ENCODE peak calls at places on chromosome 14, in eight cellular contexts. W is brain microvascular endothelial cell, I is uterus, J is endodermal cell, X is OCI-LY7, D is HCT116, Z is A549, A is adrenal gland. H is an unnamed sample.

GRCh38 chr14:23910081-23910875 is 43.3 kb upstream of the DHRS4 start:
- DNase-seq in W (peak), I (no peak), J (peak), X (peak), D (peak), Z (peak), A (peak), H (peak)

GRCh38 chr14:103408491-103409155 is 23.4 kb downstream of the MARK3 start:
- DNase-seq in W (no peak), I (no peak), J (peak), X (no peak), D (no peak), Z (no peak), A (peak), H (no peak)

GRCh38 chr14:99515301-99516155 is 34.3 kb downstream of the CCNK start:
- DNase-seq in W (no peak), I (no peak), J (no peak), X (no peak), D (no peak), Z (no peak), A (no peak), H (no peak)

GRCh38 chr14:52902971-52903385 is 47.9 kb downstream of the FERMT2 start:
- DNase-seq in W (peak), I (no peak), J (no peak), X (no peak), D (no peak), Z (no peak), A (peak), H (no peak)

GRCh38 chr14:73752297-73752992 is 38.3 kb upstream of the PNMA1 start:
- DNase-seq in W (no peak), I (peak), J (no peak), X (peak), D (no peak), Z (no peak), A (peak), H (no peak)

GRCh38 chr14:76193696-76194095 is 42.0 kb downstream of the GPATCH2L start:
- DNase-seq in W (no peak), I (no peak), J (no peak), X (no peak), D (no peak), Z (no peak), A (no peak), H (no peak)

GRCh38 chr14:22838631-22839041 is 2.3 kb downstream of the MMP14 start:
- DNase-seq in W (peak), I (peak), J (no peak), X (no peak), D (no peak), Z (no peak), A (no peak), H (no peak)

GRCh38 chr14:19851365-19851764 is 23.6 kb upstream of the OR4K2 start:
- DNase-seq in W (no peak), I (no peak), J (no peak), X (no peak), D (no peak), Z (no peak), A (no peak), H (no peak)

GRCh38 chr14:22981090-22982012 is 1.0 kb downstream of the AJUBA start:
- DNase-seq in W (no peak), I (no peak), J (peak), X (no peak), D (no peak), Z (peak), A (no peak), H (peak)

GRCh38 chr14:99252940-99253868 is 18.8 kb downstream of the BCL11B start:
- DNase-seq in W (no peak), I (no peak), J (no peak), X (no peak), D (no peak), Z (no peak), A (no peak), H (no peak)

GRCh38 chr14:96260341-96260821 is 4.4 kb downstream of the BDKRB1 start:
- DNase-seq in W (no peak), I (no peak), J (no peak), X (no peak), D (no peak), Z (no peak), A (no peak), H (no peak)

GRCh38 chr14:91350483-91350812 is 67.2 kb downstream of the CCDC88C start:
- DNase-seq in W (no peak), I (no peak), J (no peak), X (peak), D (no peak), Z (no peak), A (no peak), H (no peak)
- H3K27ac ChIP-seq in W (no peak), I (no peak), J (no peak), X (peak), D (no peak), Z (no peak), A (no peak), H (peak)

GRCh38 chr14:91752956-91753355 is 21.1 kb upstream of the CATSPERB start:
- DNase-seq in W (no peak), I (no peak), J (no peak), X (no peak), D (no peak), Z (no peak), A (no peak), H (no peak)

GRCh38 chr14:91753501-91754128 is 21.7 kb upstream of the CATSPERB start:
- DNase-seq in W (no peak), I (no peak), J (no peak), X (no peak), D (no peak), Z (no peak), A (no peak), H (peak)

GRCh38 chr14:91754819-91755218 is 22.9 kb upstream of the CATSPERB start:
- DNase-seq in W (no peak), I (no peak), J (no peak), X (no peak), D (no peak), Z (no peak), A (no peak), H (no peak)

GRCh38 chr14:91754185-91754584 is 22.3 kb upstream of the CATSPERB start:
- DNase-seq in W (no peak), I (no peak), J (no peak), X (no peak), D (no peak), Z (no peak), A (no peak), H (no peak)

GRCh38 chr14:91755560-91755959 is 23.7 kb upstream of the CATSPERB start:
- DNase-seq in W (no peak), I (no peak), J (no peak), X (no peak), D (peak), Z (no peak), A (no peak), H (peak)
- H3K27ac ChIP-seq in W (no peak), I (no peak), J (no peak), X (no peak), D (no peak), Z (peak), A (no peak), H (no peak)

GRCh38 chr14:38405851-38406630 is 150.1 kb upstream of the CLEC14A start:
- DNase-seq in W (peak), I (no peak), J (peak), X (no peak), D (no peak), Z (no peak), A (no peak), H (no peak)
- H3K27ac ChIP-seq in W (peak), I (no peak), J (no peak), X (no peak), D (no peak), Z (no peak), A (no peak), H (no peak)

DNA sequence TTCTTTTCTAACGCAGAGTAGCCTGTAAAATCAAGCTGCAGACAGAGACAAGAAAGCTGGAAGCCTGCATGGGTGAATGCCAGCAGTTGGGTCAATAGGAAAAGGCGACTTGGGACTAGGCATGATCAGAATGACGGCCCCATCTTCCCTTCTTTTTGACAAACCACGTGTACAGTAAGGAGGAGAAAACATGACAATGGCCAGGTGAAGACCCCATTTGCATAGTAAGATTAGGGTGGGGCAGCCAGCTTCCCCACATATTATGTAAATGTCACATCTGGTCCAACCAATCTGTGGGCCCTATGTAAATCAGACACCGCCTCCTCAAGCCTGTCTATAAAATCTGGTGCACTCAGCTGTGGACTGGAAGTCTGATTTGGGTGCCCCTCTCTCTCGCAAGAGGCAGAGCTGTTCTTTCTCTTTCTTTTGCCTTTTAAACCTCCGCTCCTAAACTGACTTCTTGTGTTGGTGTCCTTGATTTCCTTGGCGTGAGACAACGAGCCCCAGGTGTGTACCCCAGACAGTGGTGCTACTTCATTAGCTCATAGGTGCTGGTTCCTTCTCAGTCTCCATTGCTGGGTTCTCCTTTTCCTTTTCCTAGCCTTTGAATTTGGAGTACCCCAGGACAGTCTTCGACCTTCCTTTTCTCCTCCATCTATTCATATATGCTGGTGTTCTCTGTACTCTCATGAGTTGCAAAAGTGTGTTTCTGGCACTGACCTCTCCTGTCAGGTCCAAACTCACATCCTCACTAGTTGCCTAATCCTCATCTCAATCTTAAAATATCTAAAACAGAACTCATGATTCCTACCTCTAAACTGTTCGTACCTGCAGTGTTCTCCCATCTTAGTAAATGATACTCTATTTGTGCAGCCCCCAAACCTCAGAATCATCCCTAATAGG is 9.4 kb upstream of the DHRS7 start:
- DNase-seq in W (no peak), I (no peak), J (no peak), X (no peak), D (no peak), Z (no peak), A (no peak), H (no peak)
- H3K27ac ChIP-seq in W (no peak), I (no peak), J (no peak), X (no peak), D (no peak), Z (no peak), A (no peak), H (no peak)

GRCh38 chr14:105126970-105127307 is 41.6 kb downstream of the JAG2 start:
- DNase-seq in W (no peak), I (peak), J (no peak), X (no peak), D (no peak), Z (no peak), A (no peak), H (no peak)
- H3K27ac ChIP-seq in W (no peak), I (no peak), J (no peak), X (no peak), D (no peak), Z (no peak), A (no peak), H (no peak)

DNA sequence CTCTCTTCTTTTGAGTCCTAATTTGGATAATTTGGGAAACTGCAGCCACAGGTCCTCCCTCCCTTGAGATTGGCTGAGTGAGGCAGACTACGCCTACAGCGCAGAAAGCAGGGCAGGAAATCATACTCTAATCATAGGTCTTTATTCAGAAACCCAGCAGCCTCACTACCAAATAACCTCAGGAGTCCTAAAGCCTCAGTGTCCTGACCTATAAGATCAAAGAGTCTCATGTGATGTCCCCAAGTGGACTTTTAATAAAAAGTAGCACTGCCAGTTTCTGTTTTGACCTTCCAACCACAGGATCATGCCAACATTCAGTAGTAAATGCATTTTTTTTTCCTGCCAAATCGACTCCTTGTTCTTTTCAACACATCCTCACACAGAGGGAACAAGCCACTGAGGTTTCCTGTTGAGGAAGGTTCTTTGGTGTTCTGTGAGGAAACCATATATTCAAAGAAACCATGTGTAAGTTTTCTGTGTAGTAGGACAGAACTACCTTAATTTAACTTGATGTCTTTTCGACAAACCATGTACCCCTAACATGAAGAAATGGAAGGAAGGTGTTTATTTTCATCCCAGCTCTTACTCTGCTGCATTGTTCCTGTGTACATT is 72.2 kb downstream of the VCPKMT start:
- DNase-seq in W (no peak), I (no peak), J (no peak), X (peak), D (no peak), Z (no peak), A (no peak), H (no peak)
- H3K27ac ChIP-seq in W (peak), I (peak), J (no peak), X (peak), D (no peak), Z (peak), A (peak), H (no peak)

GRCh38 chr14:68403794-68404522 is 388.9 kb downstream of the ZFP36L1 start:
- DNase-seq in W (no peak), I (no peak), J (no peak), X (peak), D (no peak), Z (no peak), A (no peak), H (no peak)
- H3K27ac ChIP-seq in W (peak), I (peak), J (no peak), X (no peak), D (peak), Z (peak), A (no peak), H (no peak)

DNA sequence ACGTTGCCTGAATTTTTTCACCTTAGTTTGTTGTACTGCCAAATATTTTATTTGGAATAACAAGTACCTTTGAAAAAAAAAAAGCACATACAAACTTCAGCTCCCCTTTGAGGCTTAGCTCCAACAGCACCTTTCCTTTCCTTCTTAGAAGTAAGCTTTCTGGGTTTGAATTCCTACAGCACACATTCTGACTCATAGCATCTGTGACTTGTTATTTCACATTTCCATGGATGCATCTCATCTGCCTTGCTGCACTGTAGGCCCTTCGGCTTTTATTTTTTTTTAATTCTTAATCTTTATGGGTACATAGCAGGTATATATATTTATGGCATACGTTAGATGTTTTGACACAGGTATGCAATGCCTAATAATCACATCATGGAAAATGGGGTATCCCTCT is 7.2 kb downstream of the LGALS3 start:
- DNase-seq in W (peak), I (no peak), J (no peak), X (no peak), D (no peak), Z (no peak), A (no peak), H (no peak)
- H3K27ac ChIP-seq in W (no peak), I (peak), J (no peak), X (no peak), D (no peak), Z (no peak), A (no peak), H (peak)

GRCh38 chr14:28779416-28779941 is 12.9 kb downstream of the FOXG1 start:
- DNase-seq in W (no peak), I (no peak), J (no peak), X (no peak), D (no peak), Z (no peak), A (no peak), H (no peak)
- H3K27ac ChIP-seq in W (no peak), I (no peak), J (no peak), X (no peak), D (no peak), Z (no peak), A (no peak), H (no peak)

DNA sequence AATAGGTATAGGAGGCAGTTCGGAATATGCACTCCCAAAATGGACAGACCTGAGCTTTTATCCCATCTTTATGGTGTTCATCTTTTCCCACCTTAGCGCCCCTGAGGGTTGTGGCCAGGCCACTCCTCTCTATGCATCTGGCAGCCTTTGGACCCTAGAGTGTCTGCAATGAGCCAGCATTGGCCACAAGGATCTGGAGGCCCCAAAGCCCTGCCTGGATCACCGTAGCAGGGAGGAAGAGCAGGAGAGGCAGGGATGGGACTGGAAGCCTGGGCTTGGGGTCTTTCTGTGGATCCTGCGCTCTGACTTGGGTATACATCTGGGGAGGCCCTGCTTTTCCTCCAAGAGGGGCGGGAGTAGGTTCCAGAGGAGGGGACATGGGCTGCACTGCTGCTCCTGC is 52.5 kb downstream of the PLEKHG3 start:
- DNase-seq in W (no peak), I (no peak), J (no peak), X (no peak), D (no peak), Z (no peak), A (no peak), H (no peak)
- H3K27ac ChIP-seq in W (no peak), I (no peak), J (no peak), X (no peak), D (no peak), Z (peak), A (no peak), H (peak)

H was measured in RWPE1.